ENCODE peak calls at places on chromosomes 6 and 20, in six cellular contexts. G is H9, Z is IMR-90, A is mesendoderm, T is neuronal stem cell, K is H1. H is an unnamed sample.
A peak's percentile ranks its signal among the peaks of the same experiment; 100 is the strongest.

GRCh38 chr20:37756234-37756633 is 62.4 kb downstream of the CTNNBL1 start:
- DNase-seq in G (no peak), Z (no peak), A (no peak), T (no peak), K (no peak), H (no peak)

GRCh38 chr6:71254323-71254722 is 34.3 kb upstream of the OGFRL1 start:
- DNase-seq in G (no peak), Z (no peak), A (peak; percentile 32), T (peak; percentile 8), K (no peak), H (no peak)

GRCh38 chr6:157460182-157460999 is 79.4 kb downstream of the ZDHHC14 start:
- DNase-seq in G (no peak), Z (peak; percentile 45), A (no peak), T (no peak), K (no peak), H (peak; percentile 39)

GRCh38 chr20:59686404-59687346 is 82.3 kb downstream of the PHACTR3 start:
- DNase-seq in G (no peak), Z (no peak), A (no peak), T (no peak), K (no peak), H (no peak)

GRCh38 chr6:32908897-32909296 is 31.9 kb downstream of the HLA-DMB start:
- DNase-seq in G (no peak), Z (no peak), A (no peak), T (no peak), K (no peak), H (no peak)

GRCh38 chr6:149285626-149286025 is 31.9 kb upstream of the TAB2 start:
- DNase-seq in G (no peak), Z (no peak), A (peak; percentile 31), T (no peak), K (no peak), H (no peak)

GRCh38 chr20:37804584-37805566 is 98.1 kb upstream of the VSTM2L start:
- DNase-seq in G (no peak), Z (no peak), A (no peak), T (no peak), K (no peak), H (no peak)

GRCh38 chr20:50579511-50579910 is 69.3 kb downstream of the PTPN1 start:
- DNase-seq in G (no peak), Z (no peak), A (no peak), T (no peak), K (no peak), H (no peak)

GRCh38 chr6:135161996-135162395 is 19.1 kb upstream of the MYB start:
- DNase-seq in G (no peak), Z (no peak), A (no peak), T (no peak), K (no peak), H (no peak)

GRCh38 chr20:44532981-44533331 is 11.1 kb upstream of the SERINC3 start:
- DNase-seq in G (no peak), Z (peak; percentile 58), A (no peak), T (no peak), K (no peak), H (peak; percentile 50)

GRCh38 chr6:20186981-20187380 is 25.3 kb downstream of the MBOAT1 start:
- DNase-seq in G (no peak), Z (no peak), A (no peak), T (no peak), K (no peak), H (peak; percentile 57)

GRCh38 chr6:116144590-116144989 is 18.7 kb upstream of the COL10A1 start:
- DNase-seq in G (no peak), Z (peak; percentile 82), A (peak; percentile 35), T (no peak), K (no peak), H (no peak)

GRCh38 chr20:36051318-36052116 is 83.1 kb downstream of the CNBD2 start:
- DNase-seq in G (peak; percentile 30), Z (no peak), A (peak; percentile 46), T (no peak), K (peak; percentile 53), H (no peak)
- H3K4ac ChIP-seq in G (no peak overlapping the region), Z (peak overlapping the region; percentile 90), A (no peak overlapping the region), T (no peak overlapping the region), K (peak overlapping the region; percentile 34), H (no peak overlapping the region)

GRCh38 chr6:46437671-46438221 is 53.5 kb downstream of the RCAN2 start:
- DNase-seq in G (no peak), Z (peak; percentile 33), A (peak; percentile 57), T (no peak), K (no peak), H (peak; percentile 19)
- H3K4me2 ChIP-seq in G (no peak overlapping the region), Z (no peak overlapping the region), A (no peak overlapping the region), T (no peak overlapping the region), K (no peak overlapping the region), H (no peak overlapping the region)

DNA sequence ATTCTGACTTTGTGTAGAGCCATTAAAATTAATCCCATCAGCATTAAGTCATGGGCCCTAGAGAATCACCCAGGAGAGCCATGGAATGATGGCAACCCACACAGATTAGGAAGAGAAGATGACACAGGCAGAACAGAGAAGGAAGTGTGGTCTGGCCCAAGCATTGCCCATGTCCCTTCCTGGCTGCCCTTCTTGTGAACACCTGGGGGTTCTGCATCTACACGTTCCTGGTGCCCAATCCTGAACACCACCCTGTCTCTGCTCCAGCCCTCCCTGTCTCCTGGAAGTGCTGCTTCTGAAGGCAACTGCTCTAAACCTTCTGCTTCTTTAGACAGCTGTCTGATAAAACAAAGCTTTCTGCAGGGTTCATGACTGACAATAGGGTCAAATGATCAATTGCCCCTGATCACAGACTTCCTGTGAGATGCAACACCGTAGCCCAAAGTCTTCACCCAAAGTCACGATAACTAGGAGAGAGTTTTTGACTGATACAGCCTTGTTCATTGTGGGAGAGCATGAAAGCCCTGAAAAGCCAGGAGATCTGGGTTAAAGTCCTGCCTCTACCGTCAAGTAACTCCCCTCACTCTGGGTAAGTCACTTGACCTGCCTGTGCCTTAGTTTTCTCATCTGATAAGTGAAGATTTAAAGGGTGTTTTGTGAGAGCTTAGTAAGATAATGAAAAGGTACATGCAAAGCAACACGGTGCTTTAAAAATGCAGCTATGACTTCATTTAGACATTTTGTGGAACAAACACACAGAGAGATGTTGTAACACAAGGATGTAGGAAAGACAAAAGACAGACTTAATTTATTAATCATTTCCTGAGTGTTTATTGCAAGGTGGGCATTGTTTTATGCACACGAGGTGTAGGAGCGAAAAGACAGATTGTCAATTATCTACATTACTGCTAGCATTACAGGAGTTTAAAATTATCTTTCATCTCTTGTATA is 291.2 kb upstream of the STXBP5 start:
- DNase-seq in G (no peak), Z (no peak), A (no peak), T (no peak), K (no peak), H (no peak)
- H3K4ac ChIP-seq in G (no peak overlapping the region), Z (peak overlapping the region; percentile 98), A (no peak overlapping the region), T (no peak overlapping the region), K (no peak overlapping the region), H (no peak overlapping the region)

DNA sequence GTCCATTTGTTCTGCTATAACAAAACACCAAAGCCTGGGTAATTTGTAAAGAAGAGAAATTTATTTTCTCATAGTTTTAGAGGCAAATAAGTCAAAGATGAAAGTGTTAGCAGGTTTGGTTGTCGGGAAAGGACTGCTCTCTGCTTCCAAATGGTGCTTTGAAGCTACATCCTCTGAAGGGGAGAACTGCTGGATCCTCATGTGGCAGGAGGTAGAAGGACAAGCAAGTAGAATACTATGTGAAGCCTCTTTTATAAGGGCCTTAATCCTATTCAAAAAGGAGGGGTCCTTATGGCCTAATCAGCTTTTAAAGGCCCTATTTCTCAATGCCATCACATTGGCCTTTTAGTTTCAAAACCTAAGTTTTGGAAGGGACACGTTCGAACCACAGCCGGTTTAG is 826.0 kb upstream of the EPHA7 start:
- DNase-seq in G (no peak), Z (no peak), A (peak; percentile 31), T (no peak), K (no peak), H (no peak)
- H3K4me2 ChIP-seq in G (no peak overlapping the region), Z (no peak overlapping the region), A (no peak overlapping the region), T (no peak overlapping the region), K (no peak overlapping the region), H (no peak overlapping the region)

GRCh38 chr6:136608991-136609390 is 58.8 kb upstream of the MAP7 start:
- DNase-seq in G (no peak), Z (peak; percentile 94), A (no peak), T (no peak), K (no peak), H (no peak)
- H3K4ac ChIP-seq in G (no peak overlapping the region), Z (peak overlapping the region; percentile 99), A (peak overlapping the region; percentile 81), T (no peak overlapping the region), K (no peak overlapping the region), H (no peak overlapping the region)

GRCh38 chr20:16228722-16229121 is 344.5 kb downstream of the KIF16B start:
- DNase-seq in G (no peak), Z (no peak), A (no peak), T (no peak), K (no peak), H (no peak)
- H3K4me2 ChIP-seq in G (no peak overlapping the region), Z (no peak overlapping the region), A (no peak overlapping the region), T (no peak overlapping the region), K (no peak overlapping the region), H (no peak overlapping the region)